ENCODE peak calls at places on chromosomes 6 and 20, in four cellular contexts. J is renal cortical epithelial cell, Q is aorta, S is cardiac fibroblast. X is an unnamed sample.

GRCh38 chr6:71138416-71138815 is 150.2 kb upstream of the OGFRL1 start:
- DNase-seq in S (no peak), Q (no peak), J (peak), X (peak)

GRCh38 chr6:91751496-91751895 is 1164.6 kb upstream of the MAP3K7 start:
- DNase-seq in Q (no peak), S (no peak), J (no peak), X (no peak)

GRCh38 chr20:62759981-62760431 is 36.3 kb upstream of the MRGBP start:
- DNase-seq in Q (no peak), J (no peak), S (no peak), X (no peak)

GRCh38 chr20:47258745-47259695 is 97.5 kb downstream of the ZMYND8 start:
- DNase-seq in S (peak), J (peak), Q (peak), X (peak)

GRCh38 chr6:144749263-144749662 is 464.1 kb downstream of the UTRN start:
- DNase-seq in Q (no peak), J (no peak), S (no peak), X (no peak)

GRCh38 chr20:25012616-25013189 is 20.2 kb upstream of the APMAP start:
- DNase-seq in Q (peak), J (no peak), S (no peak), X (no peak)

GRCh38 chr6:70421509-70421908 is 8.2 kb downstream of the FAM135A start:
- DNase-seq in S (peak), J (no peak), Q (no peak), X (no peak)

GRCh38 chr6:50087231-50087954 is 37.7 kb upstream of the DEFB112 start:
- DNase-seq in J (peak), S (peak), Q (no peak), X (peak)

GRCh38 chr6:7129784-7130569 is 22.2 kb downstream of the RREB1 start:
- DNase-seq in Q (peak), J (no peak), S (no peak), X (peak)

GRCh38 chr20:539848-540247 is 3.7 kb downstream of the CSNK2A1 start:
- DNase-seq in J (peak), Q (no peak), S (peak), X (peak)

GRCh38 chr6:111474106-111474505 is 8.9 kb downstream of the REV3L start:
- DNase-seq in J (no peak), S (no peak), Q (no peak), X (no peak)

GRCh38 chr20:50678213-50678898 is 13.0 kb downstream of the RIPOR3 start:
- DNase-seq in Q (no peak), S (peak), J (peak), X (no peak)

GRCh38 chr6:142796571-142796970 is 148.4 kb downstream of the HIVEP2 start:
- DNase-seq in J (peak), S (peak), Q (no peak), X (peak)

GRCh38 chr6:117411474-117411873 is 14.3 kb downstream of the ROS1 start:
- DNase-seq in Q (no peak), J (no peak), S (no peak), X (no peak)

GRCh38 chr6:155026366-155027045 is 31.4 kb downstream of the TIAM2 start:
- DNase-seq in J (peak), S (peak), Q (peak), X (peak)

GRCh38 chr20:61724376-61724775 is 341.3 kb downstream of the TAF4 start:
- DNase-seq in S (no peak), J (no peak), Q (no peak), X (no peak)

GRCh38 chr6:16572943-16573342 is 188.3 kb downstream of the ATXN1 start:
- DNase-seq in S (no peak), J (no peak), Q (no peak), X (no peak)

GRCh38 chr6:89986650-89987074 is 92.4 kb downstream of the GJA10 start:
- DNase-seq in S (peak), Q (no peak), J (peak), X (peak)

GRCh38 chr6:152316024-152316423 is 321.1 kb downstream of the SYNE1 start:
- DNase-seq in Q (no peak), J (no peak), S (peak), X (no peak)

GRCh38 chr6:138196142-138196738 is 22.1 kb downstream of the PBOV1 start:
- DNase-seq in J (peak), Q (no peak), S (no peak), X (no peak)